ENCODE peak calls at places on chromosomes 6 and 20, in eight cellular contexts. One of them, this sample, is unnamed.

GRCh38 chr6:87754828-87755227 is 52.8 kb upstream of the AKIRIN2 start:
- DNase-seq in CD8-positive, alpha-beta T cell: no peak
- DNase-seq in NAMALWA: peak; percentile 87
- DNase-seq in brain microvascular endothelial cell: no peak
- DNase-seq in A549: no peak
- DNase-seq in fibroblast of the conjunctiva: no peak
- DNase-seq in OCI-LY7: peak; percentile 90
- DNase-seq in T1000: no peak
- DNase-seq in this sample: peak; percentile 22

GRCh38 chr6:133248241-133249001 is 7.3 kb downstream of the EYA4 start:
- DNase-seq in T1000: no peak
- DNase-seq in NAMALWA: no peak
- DNase-seq in brain microvascular endothelial cell: no peak
- DNase-seq in fibroblast of the conjunctiva: no peak
- DNase-seq in OCI-LY7: no peak
- DNase-seq in A549: no peak
- DNase-seq in CD8-positive, alpha-beta T cell: no peak
- DNase-seq in this sample: no peak

GRCh38 chr6:104625536-104625935 is 234.2 kb downstream of the HACE1 start:
- DNase-seq in brain microvascular endothelial cell: peak; percentile 91
- DNase-seq in CD8-positive, alpha-beta T cell: no peak
- DNase-seq in NAMALWA: no peak
- DNase-seq in T1000: peak; percentile 52
- DNase-seq in A549: no peak
- DNase-seq in OCI-LY7: no peak
- DNase-seq in fibroblast of the conjunctiva: peak; percentile 52
- DNase-seq in this sample: no peak

GRCh38 chr6:11270030-11271027 is 37.9 kb upstream of the NEDD9 start:
- DNase-seq in NAMALWA: no peak
- DNase-seq in T1000: no peak
- DNase-seq in A549: no peak
- DNase-seq in CD8-positive, alpha-beta T cell: no peak
- DNase-seq in brain microvascular endothelial cell: peak; percentile 5
- DNase-seq in fibroblast of the conjunctiva: no peak
- DNase-seq in OCI-LY7: no peak
- DNase-seq in this sample: no peak

GRCh38 chr20:9918360-9918759 is 79.5 kb upstream of the PAK5 start:
- DNase-seq in CD8-positive, alpha-beta T cell: no peak
- DNase-seq in A549: no peak
- DNase-seq in NAMALWA: no peak
- DNase-seq in OCI-LY7: no peak
- DNase-seq in brain microvascular endothelial cell: no peak
- DNase-seq in T1000: no peak
- DNase-seq in fibroblast of the conjunctiva: no peak
- DNase-seq in this sample: no peak

GRCh38 chr6:31467151-31467550 is 30.8 kb upstream of the MICB start:
- DNase-seq in T1000: no peak
- DNase-seq in NAMALWA: no peak
- DNase-seq in OCI-LY7: no peak
- DNase-seq in A549: no peak
- DNase-seq in brain microvascular endothelial cell: no peak
- DNase-seq in CD8-positive, alpha-beta T cell: no peak
- DNase-seq in fibroblast of the conjunctiva: no peak
- DNase-seq in this sample: no peak

GRCh38 chr6:33975631-33976424 is 170.1 kb downstream of the GRM4 start:
- DNase-seq in OCI-LY7: no peak
- DNase-seq in CD8-positive, alpha-beta T cell: no peak
- DNase-seq in A549: no peak
- DNase-seq in T1000: no peak
- DNase-seq in brain microvascular endothelial cell: no peak
- DNase-seq in NAMALWA: no peak
- DNase-seq in fibroblast of the conjunctiva: no peak
- DNase-seq in this sample: no peak

GRCh38 chr6:93746892-93747291 is 327.5 kb upstream of the EPHA7 start:
- DNase-seq in brain microvascular endothelial cell: no peak
- DNase-seq in CD8-positive, alpha-beta T cell: no peak
- DNase-seq in fibroblast of the conjunctiva: no peak
- DNase-seq in A549: no peak
- DNase-seq in OCI-LY7: no peak
- DNase-seq in T1000: no peak
- DNase-seq in NAMALWA: no peak
- DNase-seq in this sample: no peak

GRCh38 chr6:15911753-15912504 is 217.0 kb upstream of the MYLIP start:
- DNase-seq in T1000: no peak
- DNase-seq in fibroblast of the conjunctiva: no peak
- DNase-seq in CD8-positive, alpha-beta T cell: no peak
- DNase-seq in OCI-LY7: no peak
- DNase-seq in brain microvascular endothelial cell: no peak
- DNase-seq in NAMALWA: no peak
- DNase-seq in A549: no peak
- DNase-seq in this sample: no peak

GRCh38 chr6:160949531-160949930 is 42.0 kb upstream of the MAP3K4 start:
- DNase-seq in T1000: no peak
- DNase-seq in OCI-LY7: no peak
- DNase-seq in brain microvascular endothelial cell: no peak
- DNase-seq in fibroblast of the conjunctiva: no peak
- DNase-seq in A549: no peak
- DNase-seq in NAMALWA: no peak
- DNase-seq in CD8-positive, alpha-beta T cell: no peak
- DNase-seq in this sample: no peak

GRCh38 chr6:34912715-34913464 is 23.8 kb downstream of the ANKS1A start:
- DNase-seq in brain microvascular endothelial cell: peak; percentile 74
- DNase-seq in OCI-LY7: peak; percentile 10
- DNase-seq in T1000: no peak
- DNase-seq in fibroblast of the conjunctiva: no peak
- DNase-seq in NAMALWA: no peak
- DNase-seq in A549: no peak
- DNase-seq in CD8-positive, alpha-beta T cell: peak; percentile 38
- DNase-seq in this sample: peak; percentile 28

GRCh38 chr20:46568570-46569129 is 18.2 kb upstream of the OCSTAMP start:
- DNase-seq in OCI-LY7: no peak
- DNase-seq in fibroblast of the conjunctiva: peak; percentile 46
- DNase-seq in T1000: no peak
- DNase-seq in brain microvascular endothelial cell: peak; percentile 61
- DNase-seq in CD8-positive, alpha-beta T cell: no peak
- DNase-seq in NAMALWA: no peak
- DNase-seq in A549: no peak
- DNase-seq in this sample: peak; percentile 23

GRCh38 chr6:114733596-114733995 is 390.8 kb upstream of the HS3ST5 start:
- DNase-seq in brain microvascular endothelial cell: no peak
- DNase-seq in OCI-LY7: no peak
- DNase-seq in NAMALWA: no peak
- DNase-seq in A549: no peak
- DNase-seq in fibroblast of the conjunctiva: no peak
- DNase-seq in T1000: no peak
- DNase-seq in CD8-positive, alpha-beta T cell: no peak
- DNase-seq in this sample: no peak

GRCh38 chr6:25504661-25505060 is 147.4 kb upstream of the SCGN start:
- DNase-seq in NAMALWA: no peak
- DNase-seq in A549: no peak
- DNase-seq in OCI-LY7: no peak
- DNase-seq in T1000: no peak
- DNase-seq in fibroblast of the conjunctiva: no peak
- DNase-seq in brain microvascular endothelial cell: no peak
- DNase-seq in CD8-positive, alpha-beta T cell: no peak
- DNase-seq in this sample: no peak

GRCh38 chr6:14819001-14819400 is 426.9 kb upstream of the JARID2 start:
- DNase-seq in OCI-LY7: no peak
- DNase-seq in NAMALWA: no peak
- DNase-seq in A549: no peak
- DNase-seq in T1000: no peak
- DNase-seq in fibroblast of the conjunctiva: no peak
- DNase-seq in brain microvascular endothelial cell: no peak
- DNase-seq in CD8-positive, alpha-beta T cell: no peak
- DNase-seq in this sample: no peak

GRCh38 chr6:19382676-19383075 is 454.5 kb upstream of the ID4 start:
- DNase-seq in OCI-LY7: no peak
- DNase-seq in A549: no peak
- DNase-seq in NAMALWA: no peak
- DNase-seq in T1000: no peak
- DNase-seq in CD8-positive, alpha-beta T cell: no peak
- DNase-seq in brain microvascular endothelial cell: no peak
- DNase-seq in fibroblast of the conjunctiva: no peak
- DNase-seq in this sample: no peak

GRCh38 chr6:31658983-31659648 is 1.5 kb downstream of the C6orf47 start:
- DNase-seq in brain microvascular endothelial cell: no peak
- DNase-seq in NAMALWA: no peak
- DNase-seq in CD8-positive, alpha-beta T cell: no peak
- DNase-seq in T1000: no peak
- DNase-seq in OCI-LY7: no peak
- DNase-seq in fibroblast of the conjunctiva: no peak
- DNase-seq in A549: no peak
- DNase-seq in this sample: no peak

GRCh38 chr6:54992789-54993188 is 146.2 kb downstream of the FAM83B start:
- DNase-seq in CD8-positive, alpha-beta T cell: no peak
- DNase-seq in OCI-LY7: peak; percentile 15
- DNase-seq in T1000: no peak
- DNase-seq in brain microvascular endothelial cell: no peak
- DNase-seq in NAMALWA: peak; percentile 46
- DNase-seq in fibroblast of the conjunctiva: no peak
- DNase-seq in A549: no peak
- DNase-seq in this sample: peak; percentile 50

GRCh38 chr6:127190552-127190951 is 72.1 kb downstream of the RSPO3 start:
- DNase-seq in NAMALWA: peak; percentile 53
- DNase-seq in CD8-positive, alpha-beta T cell: no peak
- DNase-seq in A549: peak; percentile 4
- DNase-seq in OCI-LY7: peak; percentile 24
- DNase-seq in fibroblast of the conjunctiva: peak; percentile 52
- DNase-seq in T1000: no peak
- DNase-seq in brain microvascular endothelial cell: peak; percentile 43
- DNase-seq in this sample: peak; percentile 59

GRCh38 chr6:79193971-79194370 is 40.5 kb downstream of the HMGN3 start:
- DNase-seq in A549: no peak
- DNase-seq in CD8-positive, alpha-beta T cell: no peak
- DNase-seq in brain microvascular endothelial cell: no peak
- DNase-seq in OCI-LY7: no peak
- DNase-seq in NAMALWA: no peak
- DNase-seq in T1000: no peak
- DNase-seq in fibroblast of the conjunctiva: no peak
- DNase-seq in this sample: no peak

GRCh38 chr20:57844626-57845596 is 135.1 kb upstream of the PMEPA1 start:
- DNase-seq in NAMALWA: no peak
- DNase-seq in A549: no peak
- DNase-seq in CD8-positive, alpha-beta T cell: no peak
- DNase-seq in T1000: no peak
- DNase-seq in brain microvascular endothelial cell: no peak
- DNase-seq in fibroblast of the conjunctiva: no peak
- DNase-seq in OCI-LY7: no peak
- DNase-seq in this sample: no peak

GRCh38 chr6:63805808-63806572 is 170.4 kb downstream of the PHF3 start:
- DNase-seq in CD8-positive, alpha-beta T cell: no peak
- DNase-seq in fibroblast of the conjunctiva: peak; percentile 68
- DNase-seq in OCI-LY7: no peak
- DNase-seq in brain microvascular endothelial cell: peak; percentile 40
- DNase-seq in A549: peak; percentile 14
- DNase-seq in NAMALWA: no peak
- DNase-seq in T1000: peak; percentile 20
- DNase-seq in this sample: no peak

GRCh38 chr6:31541059-31541657 is 645 bp downstream of the DDX39B start:
- DNase-seq in CD8-positive, alpha-beta T cell: peak; percentile 89
- DNase-seq in T1000: no peak
- DNase-seq in NAMALWA: peak; percentile 77
- DNase-seq in OCI-LY7: peak; percentile 83
- DNase-seq in brain microvascular endothelial cell: no peak
- DNase-seq in fibroblast of the conjunctiva: peak; percentile 32
- DNase-seq in A549: peak; percentile 14
- DNase-seq in this sample: peak; percentile 82

GRCh38 chr20:60053125-60053812 is 95.0 kb downstream of the CDH26 start:
- DNase-seq in fibroblast of the conjunctiva: no peak
- DNase-seq in T1000: no peak
- DNase-seq in CD8-positive, alpha-beta T cell: no peak
- DNase-seq in OCI-LY7: no peak
- DNase-seq in NAMALWA: no peak
- DNase-seq in A549: no peak
- DNase-seq in brain microvascular endothelial cell: no peak
- DNase-seq in this sample: no peak

GRCh38 chr6:134464690-134465411 is 146.9 kb upstream of the SGK1 start:
- DNase-seq in fibroblast of the conjunctiva: no peak
- DNase-seq in brain microvascular endothelial cell: peak; percentile 89
- DNase-seq in OCI-LY7: no peak
- DNase-seq in T1000: no peak
- DNase-seq in NAMALWA: no peak
- DNase-seq in CD8-positive, alpha-beta T cell: no peak
- DNase-seq in A549: peak; percentile 15
- DNase-seq in this sample: no peak

GRCh38 chr6:39128832-39129231 is 13.8 kb upstream of the SAYSD1 start:
- DNase-seq in CD8-positive, alpha-beta T cell: no peak
- DNase-seq in OCI-LY7: no peak
- DNase-seq in fibroblast of the conjunctiva: no peak
- DNase-seq in brain microvascular endothelial cell: no peak
- DNase-seq in A549: no peak
- DNase-seq in T1000: no peak
- DNase-seq in NAMALWA: no peak
- DNase-seq in this sample: no peak

GRCh38 chr6:32816746-32817204 is at the start of gene HLA-DOB:
- DNase-seq in CD8-positive, alpha-beta T cell: no peak
- DNase-seq in OCI-LY7: peak; percentile 86
- DNase-seq in A549: no peak
- DNase-seq in brain microvascular endothelial cell: no peak
- DNase-seq in fibroblast of the conjunctiva: no peak
- DNase-seq in NAMALWA: peak; percentile 87
- DNase-seq in T1000: no peak
- DNase-seq in this sample: no peak

GRCh38 chr6:160858886-160859285 is 132.7 kb upstream of the MAP3K4 start:
- DNase-seq in A549: no peak
- DNase-seq in brain microvascular endothelial cell: no peak
- DNase-seq in fibroblast of the conjunctiva: no peak
- DNase-seq in T1000: no peak
- DNase-seq in NAMALWA: no peak
- DNase-seq in CD8-positive, alpha-beta T cell: no peak
- DNase-seq in OCI-LY7: no peak
- DNase-seq in this sample: no peak

GRCh38 chr6:121865811-121866210 is 430.4 kb downstream of the GJA1 start:
- DNase-seq in fibroblast of the conjunctiva: no peak
- DNase-seq in brain microvascular endothelial cell: no peak
- DNase-seq in OCI-LY7: no peak
- DNase-seq in T1000: no peak
- DNase-seq in CD8-positive, alpha-beta T cell: no peak
- DNase-seq in A549: no peak
- DNase-seq in NAMALWA: no peak
- DNase-seq in this sample: no peak

GRCh38 chr20:50915424-50915823 is 15.8 kb downstream of the ADNP start:
- DNase-seq in OCI-LY7: no peak
- DNase-seq in CD8-positive, alpha-beta T cell: no peak
- DNase-seq in brain microvascular endothelial cell: peak; percentile 11
- DNase-seq in NAMALWA: no peak
- DNase-seq in A549: no peak
- DNase-seq in fibroblast of the conjunctiva: no peak
- DNase-seq in T1000: no peak
- DNase-seq in this sample: no peak

GRCh38 chr6:34055223-34055933 is 90.5 kb downstream of the GRM4 start:
- DNase-seq in A549: peak; percentile 64
- DNase-seq in fibroblast of the conjunctiva: peak; percentile 26
- DNase-seq in T1000: peak; percentile 10
- DNase-seq in CD8-positive, alpha-beta T cell: peak; percentile 66
- DNase-seq in brain microvascular endothelial cell: peak; percentile 43
- DNase-seq in NAMALWA: peak; percentile 81
- DNase-seq in OCI-LY7: peak; percentile 83
- DNase-seq in this sample: peak; percentile 82